ENCODE peak calls at places on chromosomes 16 and 17, in six cellular contexts. Y is colonic mucosa, O is esophagus squamous epithelium, C is sigmoid colon, P is AG04450, I is esophagus muscularis mucosa. L is an unnamed sample.
A peak's percentile ranks its signal among the peaks of the same experiment; 100 is the strongest.

GRCh38 chr16:15899538-15900100 is 11.2 kb upstream of the CEP20 start:
- DNase-seq in P (peak; percentile 66), Y (peak; percentile 45), O (no peak), C (no peak), I (no peak), L (peak; percentile 96)

GRCh38 chr16:57778658-57779057 is 23.6 kb downstream of the KIFC3 start:
- DNase-seq in C (no peak), O (no peak), I (no peak), Y (no peak), P (no peak), L (no peak)

GRCh38 chr17:32876414-32877163 is at the start of gene MYO1D:
- DNase-seq in C (peak; percentile 74), O (no peak), I (no peak), Y (peak; percentile 92), P (no peak), L (no peak)

GRCh38 chr16:15553313-15554088 is 89.5 kb downstream of the MARF1 start:
- DNase-seq in C (no peak), I (no peak), P (no peak), O (no peak), Y (no peak), L (no peak)

GRCh38 chr17:27608330-27609230 is 22.4 kb upstream of the LGALS9 start:
- DNase-seq in Y (no peak), C (no peak), I (no peak), P (no peak), O (no peak), L (no peak)

GRCh38 chr16:2675714-2676113 is 6.6 kb upstream of the KCTD5 start:
- DNase-seq in Y (no peak), C (peak; percentile 58), O (no peak), P (no peak), I (no peak), L (no peak)

GRCh38 chr17:77838748-77839147 is 119.8 kb upstream of the TNRC6C start:
- DNase-seq in Y (no peak), C (peak; percentile 19), I (no peak), O (no peak), P (no peak), L (no peak)

GRCh38 chr17:79444226-79444625 is 166.6 kb downstream of the RBFOX3 start:
- DNase-seq in I (no peak), O (no peak), Y (no peak), C (no peak), P (no peak), L (no peak)

GRCh38 chr16:48824271-48824670 is 214.3 kb upstream of the N4BP1 start:
- DNase-seq in O (no peak), C (no peak), P (no peak), Y (no peak), I (peak; percentile 91), L (no peak)

GRCh38 chr17:28225271-28225670 is 93.7 kb upstream of the TMEM97 start:
- DNase-seq in Y (no peak), P (no peak), O (no peak), C (no peak), I (no peak), L (no peak)

GRCh38 chr17:28854457-28855382 is at the start of gene ERAL1:
- DNase-seq in P (peak; percentile 75), Y (peak; percentile 90), C (peak; percentile 93), O (no peak), I (peak; percentile 95), L (peak; percentile 60)

GRCh38 chr17:41308918-41309359 is at the start of gene KRTAP16-1:
- DNase-seq in Y (no peak), I (no peak), O (no peak), C (no peak), P (no peak), L (no peak)

GRCh38 chr17:3659541-3660111 is 8.8 kb downstream of the TAX1BP3 start:
- DNase-seq in I (no peak), C (peak; percentile 87), Y (peak; percentile 50), O (no peak), P (peak; percentile 45), L (peak; percentile 81)

GRCh38 chr17:19391432-19391831 is 4.4 kb upstream of the MFAP4 start:
- DNase-seq in C (peak; percentile 56), Y (no peak), I (no peak), P (no peak), O (no peak), L (no peak)

GRCh38 chr17:216625-217024 is 35.2 kb upstream of the DOC2B start:
- DNase-seq in Y (no peak), I (no peak), C (peak; percentile 12), P (no peak), O (no peak), L (no peak)

GRCh38 chr16:88881090-88881580 is 14.7 kb upstream of the PABPN1L start:
- DNase-seq in C (no peak), O (no peak), I (no peak), P (no peak), Y (no peak), L (no peak)

GRCh38 chr17:39171933-39172332 is 6.0 kb upstream of the ARL5C start:
- DNase-seq in I (no peak), Y (no peak), C (no peak), P (no peak), O (no peak), L (no peak)

GRCh38 chr16:89722392-89723278 is 1.3 kb downstream of the ZNF276 start:
- DNase-seq in P (no peak), O (peak; percentile 46), Y (peak; percentile 93), I (no peak), C (peak; percentile 77), L (no peak)

GRCh38 chr16:25036561-25036960 is 21.4 kb upstream of the ARHGAP17 start:
- DNase-seq in P (no peak), C (no peak), I (no peak), Y (no peak), O (no peak), L (no peak)

GRCh38 chr17:76146053-76146875 is 5.2 kb upstream of the FOXJ1 start:
- DNase-seq in O (no peak), P (no peak), C (peak; percentile 58), Y (no peak), I (no peak), L (no peak)

GRCh38 chr16:2785101-2785991 is 2.0 kb downstream of the PRSS33 start:
- DNase-seq in I (no peak), C (peak; percentile 61), O (no peak), Y (no peak), P (no peak), L (no peak)

GRCh38 chr17:41802961-41803682 is 8.6 kb downstream of the P3H4 start:
- DNase-seq in O (no peak), I (no peak), P (no peak), Y (peak; percentile 20), C (no peak), L (no peak)

GRCh38 chr16:48831081-48831722 is 221.2 kb upstream of the N4BP1 start:
- DNase-seq in P (no peak), O (no peak), Y (no peak), I (peak; percentile 66), C (no peak), L (no peak)

GRCh38 chr17:1082579-1082978 is 85.7 kb downstream of the TIMM22 start:
- DNase-seq in P (no peak), C (no peak), O (no peak), Y (no peak), I (no peak), L (peak; percentile 51)

GRCh38 chr17:70552230-70552981 is 383.1 kb downstream of the KCNJ2 start:
- DNase-seq in I (no peak), O (no peak), C (no peak), P (no peak), Y (no peak), L (peak; percentile 55)

GRCh38 chr16:1991588-1992474 is 2.1 kb downstream of the SYNGR3 start:
- DNase-seq in O (peak; percentile 82), Y (peak; percentile 99), I (peak; percentile 97), C (peak; percentile 94), P (peak; percentile 67), L (peak; percentile 65)

GRCh38 chr16:71565812-71566700 is 10.8 kb downstream of the TAT start:
- DNase-seq in O (no peak), Y (no peak), C (no peak), I (no peak), P (no peak), L (no peak)
- H3K4me3 ChIP-seq in O (peak overlapping the region; percentile 77), Y (no peak overlapping the region), C (no peak overlapping the region), I (peak overlapping the region; percentile 74), P (no peak overlapping the region), L (no peak overlapping the region)

GRCh38 chr17:8253801-8254200 is 4.7 kb downstream of the PFAS start:
- DNase-seq in I (no peak), Y (peak; percentile 27), O (no peak), P (no peak), C (no peak), L (no peak)
- TF ChIP-seq CTCF in I (no peak), Y (peak; percentile 32), O (no peak), P (peak; percentile 30), C (no peak), L (no peak)

DNA sequence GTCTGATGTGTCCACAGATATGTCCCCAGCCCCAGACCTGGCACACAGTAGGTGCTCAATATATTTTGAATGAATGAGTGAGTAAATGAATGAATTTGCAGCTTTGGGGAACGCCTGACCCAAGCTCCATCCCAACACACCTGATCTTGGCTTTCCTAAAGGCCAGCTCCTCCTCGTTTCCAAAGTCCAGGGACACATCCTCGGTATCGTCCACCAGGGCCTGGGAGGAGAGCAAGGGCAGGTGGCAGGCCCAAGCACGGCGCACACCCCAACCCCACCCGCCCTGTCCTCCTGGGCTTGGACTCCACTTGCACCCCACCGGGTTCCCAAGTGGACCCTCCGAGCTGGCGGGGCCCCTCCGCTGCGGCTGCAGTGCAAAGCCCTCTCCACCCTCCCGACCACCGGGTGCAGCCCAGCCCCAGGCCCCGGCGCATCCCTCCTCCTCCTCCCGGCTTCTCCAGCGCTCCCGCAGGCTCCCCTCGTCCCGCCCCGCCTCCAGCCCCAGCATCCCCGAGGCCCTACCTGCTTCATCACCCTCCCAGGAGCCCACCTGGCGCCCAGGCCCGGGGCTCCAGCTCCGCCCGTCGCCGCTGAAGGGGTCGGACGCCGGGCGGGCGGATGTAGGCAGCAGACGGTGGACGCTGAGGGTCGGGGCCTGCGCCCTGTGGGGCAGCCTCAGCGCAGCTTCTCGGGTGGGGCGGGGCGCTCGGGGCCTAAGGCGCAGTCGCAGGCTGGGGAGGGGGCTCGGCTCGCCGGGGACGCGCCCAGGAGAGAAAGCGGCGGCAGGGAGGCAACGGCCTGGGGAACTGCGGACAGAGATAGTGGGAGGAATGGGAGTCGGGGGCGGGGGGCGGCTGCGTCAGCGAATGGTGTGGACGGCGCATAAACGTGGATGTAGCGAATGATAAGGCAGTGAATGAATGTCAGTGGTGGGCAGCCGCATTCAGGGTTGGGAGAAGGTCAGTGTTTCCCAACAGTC is at the start of gene TVP23A:
- DNase-seq in Y (no peak), O (no peak), P (no peak), C (no peak), I (no peak), L (no peak)
- H3K4me3 ChIP-seq in Y (no peak within 1 kb of the TSS), O (peak within 1 kb of the TSS; percentile 54), P (no peak within 1 kb of the TSS), C (peak within 1 kb of the TSS; percentile 12), I (peak within 1 kb of the TSS; percentile 43), L (peak within 1 kb of the TSS; percentile 22)

GRCh38 chr16:50839920-50840729 is 98.2 kb downstream of the CYLD start:
- DNase-seq in I (no peak), C (no peak), P (no peak), O (no peak), Y (no peak), L (no peak)
- TF ChIP-seq CTCF in I (no peak), C (no peak), P (no peak), O (no peak), Y (no peak), L (no peak)

GRCh38 chr16:71930013-71930563 is 34.8 kb downstream of the IST1 start:
- DNase-seq in P (no peak), Y (no peak), I (no peak), O (no peak), C (no peak), L (no peak)
- H3K4me3 ChIP-seq in P (no peak overlapping the region), Y (no peak overlapping the region), I (no peak overlapping the region), O (no peak overlapping the region), C (no peak overlapping the region), L (no peak overlapping the region)

L was measured in astrocyte of the cerebellum.